ENCODE peak calls at places on chromosome 20, in nine cellular contexts. C is stromal cell of bone marrow; N is fibroblast of the aortic adventitia; K is RCC 7860; U is stimulated activated CD8-positive, alpha-beta memory T cell treated with anti-CD3 and anti-CD28 coated beads, Interleukin-4, amount 100 ng/mL, for 24 hours; H is AG09319; X is NCI-H82; R is astrocyte of the spinal cord; T is amniotic stem cell. F is an unnamed sample.

GRCh38 chr20:54234991-54235390 is 27.1 kb downstream of the PFDN4 start:
- DNase-seq in X (peak), U (no peak), C (no peak), N (peak), K (no peak), T (peak), H (no peak), R (no peak), F (no peak)

GRCh38 chr20:51456511-51457280 is 85.8 kb downstream of the NFATC2 start:
- DNase-seq in T (peak), H (peak), R (peak), U (no peak), K (peak), X (peak), N (peak), C (peak), F (peak)

GRCh38 chr20:48831702-48832422 is 4.1 kb upstream of the PREX1 start:
- DNase-seq in T (peak), X (peak), N (peak), C (peak), R (no peak), H (peak), K (peak), U (no peak), F (no peak)

GRCh38 chr20:5448449-5449118 is 131.8 kb upstream of the PROKR2 start:
- DNase-seq in X (peak), U (peak), K (peak), C (peak), T (no peak), N (peak), R (peak), H (no peak), F (no peak)

GRCh38 chr20:23225407-23226060 is 125.1 kb upstream of the NXT1 start:
- DNase-seq in N (peak), K (no peak), C (peak), H (peak), T (peak), U (no peak), R (peak), X (no peak), F (no peak)

GRCh38 chr20:63029358-63030121 is 22.8 kb upstream of the BHLHE23 start:
- DNase-seq in U (no peak), N (no peak), T (no peak), H (no peak), R (no peak), K (no peak), C (no peak), X (no peak), F (no peak)

GRCh38 chr20:50107086-50107645 is 5.8 kb downstream of the UBE2V1 start:
- DNase-seq in X (no peak), C (no peak), T (no peak), U (no peak), N (no peak), R (no peak), H (no peak), K (no peak), F (no peak)

GRCh38 chr20:61405007-61405406 is 152.9 kb downstream of the CDH4 start:
- DNase-seq in T (no peak), C (no peak), N (no peak), K (no peak), R (no peak), X (no peak), U (no peak), H (no peak), F (no peak)

GRCh38 chr20:6707231-6707870 is 60.1 kb upstream of the BMP2 start:
- DNase-seq in C (no peak), T (no peak), N (no peak), U (no peak), R (no peak), X (no peak), K (peak), H (no peak), F (no peak)

GRCh38 chr20:62742550-62742949 is 33.9 kb downstream of the NTSR1 start:
- DNase-seq in N (no peak), T (no peak), R (no peak), C (no peak), X (no peak), H (no peak), K (no peak), U (no peak), F (no peak)

GRCh38 chr20:59120919-59121318 is 42.7 kb upstream of the ZNF831 start:
- DNase-seq in X (no peak), C (no peak), K (no peak), U (no peak), T (no peak), R (no peak), N (no peak), H (no peak), F (no peak)

GRCh38 chr20:51725584-51726176 is 42.5 kb downstream of the ATP9A start:
- DNase-seq in N (no peak), U (no peak), X (no peak), H (no peak), R (no peak), K (no peak), C (no peak), T (no peak), F (no peak)

GRCh38 chr20:37209193-37209592 is 29.8 kb upstream of the MROH8 start:
- DNase-seq in R (no peak), X (no peak), H (no peak), C (no peak), U (no peak), T (no peak), K (no peak), N (no peak), F (no peak)

GRCh38 chr20:23235173-23236027 is 115.2 kb upstream of the NXT1 start:
- DNase-seq in T (no peak), R (peak), H (no peak), X (peak), N (peak), U (no peak), K (peak), C (no peak), F (no peak)

GRCh38 chr20:32560989-32561830 is 23.9 kb downstream of the NOL4L start:
- DNase-seq in T (no peak), K (no peak), U (no peak), C (no peak), H (no peak), N (peak), R (no peak), X (peak), F (no peak)

GRCh38 chr20:48657426-48658197 is 170.2 kb downstream of the PREX1 start:
- DNase-seq in T (peak), R (peak), U (peak), H (peak), N (peak), K (peak), C (peak), X (peak), F (peak)

GRCh38 chr20:57399587-57400261 is 8.5 kb downstream of the RBM38 start:
- DNase-seq in X (no peak), N (no peak), H (no peak), K (no peak), R (no peak), U (no peak), T (no peak), C (no peak), F (no peak)